ENCODE peak calls at places on chromosome 12, in nine cellular contexts. B is substantia nigra; N is hypothalamus; P is thoracic aorta; W is LHCN-M2; A is NCI-H82; K is right cardiac atrium; V is osteoblast; Z is activated CD4-positive, alpha-beta T cell treated with anti-CD3 and anti-CD28 coated beads for 36 hours. C is an unnamed sample.

GRCh38 chr12:53067074-53067992 is 11.9 kb downstream of the SPRYD3 start:
- DNase-seq in B (no peak), N (no peak), P (no peak), W (no peak), A (no peak), K (peak; percentile 42), V (peak; percentile 86), Z (peak; percentile 5), C (no peak)

GRCh38 chr12:24948816-24949722 is at the start of gene BCAT1:
- DNase-seq in B (peak; percentile 34), N (peak; percentile 13), P (peak; percentile 18), W (peak; percentile 76), A (no peak), K (peak; percentile 87), V (peak; percentile 89), Z (peak; percentile 71), C (peak; percentile 46)

GRCh38 chr12:24797901-24798300 is 151.0 kb downstream of the BCAT1 start:
- DNase-seq in B (no peak), N (no peak), P (no peak), W (no peak), A (no peak), K (no peak), V (no peak), Z (no peak), C (no peak)

GRCh38 chr12:65535951-65536350 is 257.5 kb downstream of the MSRB3 start:
- DNase-seq in B (no peak), N (no peak), P (no peak), W (no peak), A (no peak), K (no peak), V (no peak), Z (no peak), C (no peak)

GRCh38 chr12:52661668-52662067 is 9.7 kb upstream of the KRT2 start:
- DNase-seq in B (no peak), N (no peak), P (no peak), W (no peak), A (no peak), K (no peak), V (no peak), Z (no peak), C (no peak)

GRCh38 chr12:6946033-6946919 is 2.5 kb downstream of the C12orf57 start:
- DNase-seq in B (peak; percentile 79), N (no peak), P (no peak), W (no peak), A (peak; percentile 96), K (peak; percentile 77), V (no peak), Z (peak; percentile 84), C (no peak)

GRCh38 chr12:69555461-69555860 is 29.8 kb upstream of the CCT2 start:
- DNase-seq in B (no peak), N (no peak), P (no peak), W (peak; percentile 74), A (no peak), K (no peak), V (peak; percentile 92), Z (no peak), C (no peak)

GRCh38 chr12:51373222-51373621 is 18.0 kb downstream of the GALNT6 start:
- DNase-seq in B (no peak), N (no peak), P (no peak), W (no peak), A (no peak), K (no peak), V (no peak), Z (no peak), C (no peak)

GRCh38 chr12:103908877-103909276 is 21.3 kb upstream of the HSP90B1 start:
- DNase-seq in B (no peak), N (no peak), P (no peak), W (no peak), A (no peak), K (no peak), V (peak; percentile 43), Z (no peak), C (no peak)

GRCh38 chr12:8449293-8449944 is 6.3 kb upstream of the CLEC6A start:
- DNase-seq in B (no peak), N (no peak), P (no peak), W (peak; percentile 1), A (no peak), K (no peak), V (no peak), Z (peak; percentile 26), C (no peak)

GRCh38 chr12:13805038-13805437 is 176.4 kb downstream of the GRIN2B start:
- DNase-seq in B (no peak), N (no peak), P (no peak), W (no peak), A (no peak), K (no peak), V (no peak), Z (no peak), C (no peak)

GRCh38 chr12:70240677-70241076 is 2.6 kb upstream of the CNOT2 start:
- DNase-seq in B (no peak), N (no peak), P (no peak), W (no peak), A (no peak), K (no peak), V (no peak), Z (no peak), C (no peak)

GRCh38 chr12:108696996-108697290 is 34.4 kb downstream of the CORO1C start:
- DNase-seq in B (no peak), N (no peak), P (no peak), W (no peak), A (no peak), K (no peak), V (no peak), Z (no peak), C (no peak)

GRCh38 chr12:104569348-104570173 is 112.8 kb downstream of the CHST11 start:
- DNase-seq in B (no peak), N (no peak), P (no peak), W (no peak), A (no peak), K (no peak), V (no peak), Z (peak; percentile 61), C (peak; percentile 13)

GRCh38 chr12:129776977-129777667 is 126.7 kb downstream of the TMEM132D start:
- DNase-seq in B (no peak), N (no peak), P (no peak), W (no peak), A (no peak), K (no peak), V (no peak), Z (no peak), C (no peak)

GRCh38 chr12:132346496-132347470 is 17.4 kb upstream of the GALNT9 start:
- DNase-seq in B (no peak), N (no peak), P (no peak), W (no peak), A (peak; percentile 31), K (peak; percentile 32), V (no peak), Z (no peak), C (no peak)

GRCh38 chr12:95096852-95097251 is 23.4 kb upstream of the NR2C1 start:
- DNase-seq in B (peak; percentile 33), N (no peak), P (no peak), W (peak; percentile 46), A (no peak), K (no peak), V (no peak), Z (no peak), C (peak; percentile 57)

GRCh38 chr12:100741084-100741711 is 53.4 kb upstream of the ANO4 start:
- DNase-seq in B (peak; percentile 7), N (no peak), P (no peak), W (no peak), A (peak; percentile 52), K (no peak), V (peak; percentile 86), Z (no peak), C (peak; percentile 13)

C was measured in tibial nerve.